ENCODE peak calls at places on chromosome 15, in four cellular contexts. P is IMR-90, C is DND-41, Z is BJ. K is an unnamed sample. For H3K36me3, the result is how much of the 10 kb centered on the place peaks cover.

GRCh38 chr15:42306681-42307080 is 33.4 kb upstream of the TMEM87A start:
- DNase-seq in Z (no peak), P (no peak), C (no peak), K (no peak)

GRCh38 chr15:92158426-92158825 is 235.3 kb upstream of the ST8SIA2 start:
- DNase-seq in Z (no peak), C (no peak), P (peak), K (peak)

GRCh38 chr15:23857028-23857641 is 170.0 kb upstream of the NDN start:
- DNase-seq in Z (no peak), C (peak), P (peak), K (peak)

GRCh38 chr15:56040081-56041035 is 46.9 kb upstream of the NEDD4 start:
- DNase-seq in P (peak), Z (peak), C (no peak), K (peak)

GRCh38 chr15:42081463-42081830 is 12.9 kb downstream of the PLA2G4D start:
- DNase-seq in P (no peak), C (no peak), Z (no peak), K (no peak)

GRCh38 chr15:39432935-39433334 is 147.9 kb upstream of the THBS1 start:
- DNase-seq in Z (no peak), C (no peak), P (no peak), K (no peak)

GRCh38 chr15:98807262-98807661 is 158.9 kb downstream of the IGF1R start:
- DNase-seq in P (peak), Z (peak), C (no peak), K (no peak)

GRCh38 chr15:29208352-29208751 is 61.3 kb downstream of the NSMCE3 start:
- DNase-seq in P (no peak), Z (no peak), C (no peak), K (peak)

GRCh38 chr15:73244333-73244732 is 124.4 kb downstream of the HCN4 start:
- DNase-seq in C (peak), Z (no peak), P (no peak), K (peak)

GRCh38 chr15:66692808-66693596 is 9.0 kb upstream of the SMAD6 start:
- DNase-seq in C (peak), P (no peak), Z (no peak), K (peak)

GRCh38 chr15:78642341-78642740 is 1.3 kb upstream of the CHRNB4 start:
- DNase-seq in P (no peak), C (no peak), Z (no peak), K (no peak)

GRCh38 chr15:77617507-77618285 is 15.0 kb downstream of the LINGO1 start:
- DNase-seq in Z (no peak), P (no peak), C (no peak), K (peak)

GRCh38 chr15:42118650-42119531 is 24.5 kb upstream of the PLA2G4D start:
- DNase-seq in C (peak), P (no peak), Z (no peak), K (peak)

GRCh38 chr15:60720084-60720483 is 241.1 kb upstream of the ICE2 start:
- DNase-seq in Z (no peak), C (no peak), P (no peak), K (no peak)
- H3K4me3 ChIP-seq in Z (no peak), C (no peak), P (no peak), K (no peak)

GRCh38 chr15:79831635-79832034 is 65.2 kb downstream of the MTHFS start:
- DNase-seq in Z (no peak), C (no peak), P (no peak), K (no peak)

GRCh38 chr15:79829950-79830349 is 66.9 kb downstream of the MTHFS start:
- DNase-seq in P (no peak), Z (no peak), C (no peak), K (no peak)

GRCh38 chr15:79837846-79838245 is 59.0 kb downstream of the MTHFS start:
- DNase-seq in Z (no peak), C (no peak), P (no peak), K (no peak)

GRCh38 chr15:79832358-79832757 is 64.5 kb downstream of the MTHFS start:
- DNase-seq in P (no peak), C (no peak), Z (no peak), K (no peak)

GRCh38 chr15:79834496-79834895 is 62.3 kb downstream of the MTHFS start:
- DNase-seq in Z (no peak), P (no peak), C (no peak), K (peak)
- TF ChIP-seq CTCF in Z (no peak), P (no peak), C (no peak), K (no peak)

DNA sequence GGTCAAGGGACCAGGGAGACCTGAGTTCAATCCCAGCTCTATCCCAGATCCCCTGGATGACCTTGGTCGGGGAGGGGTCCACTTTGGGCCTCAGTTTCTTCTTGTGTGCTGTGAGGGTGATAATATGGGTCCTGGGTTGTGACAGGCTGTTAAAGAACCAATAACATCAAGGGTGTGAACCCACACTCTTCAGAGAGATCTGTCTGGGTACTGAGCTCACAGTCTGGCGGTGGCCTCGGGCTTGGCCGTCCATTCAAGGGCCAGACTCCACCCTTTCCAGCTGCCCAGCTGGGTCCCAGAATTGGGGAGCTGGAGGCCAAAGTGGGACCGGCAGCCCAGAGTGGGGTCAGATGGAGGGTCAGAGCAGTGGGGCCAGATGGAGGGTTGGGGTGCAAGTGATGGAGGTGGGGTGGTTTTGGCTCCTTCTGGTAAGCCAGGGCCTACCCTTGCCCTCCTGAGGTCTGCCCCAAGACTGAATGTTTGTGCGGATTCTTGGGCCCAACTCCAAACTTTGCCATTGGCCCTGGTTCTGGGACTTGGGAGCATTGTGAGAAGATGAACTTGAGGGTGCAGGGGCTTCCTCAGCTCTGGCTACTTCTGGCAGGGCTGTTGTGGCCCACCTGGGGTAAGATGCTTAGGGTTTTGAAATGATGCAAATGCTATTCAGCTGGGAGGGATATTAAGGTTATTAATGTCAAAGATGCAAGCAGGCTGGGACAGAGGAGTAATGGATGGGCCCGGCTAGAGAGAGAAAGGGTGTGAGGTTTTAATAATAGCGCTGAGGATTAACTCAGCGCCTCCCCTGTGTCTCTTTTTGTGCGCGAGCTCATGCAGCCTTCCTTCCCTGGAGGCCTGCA is 1.5 kb downstream of the CORO2B start:
- DNase-seq in C (no peak), P (no peak), Z (no peak), K (no peak)
- H3K36me3 ChIP-seq in C (under half), P (under half), Z (under half), K (under half)

GRCh38 chr15:75731248-75732100 is 18.8 kb upstream of the CSPG4 start:
- DNase-seq in Z (no peak), C (peak), P (peak), K (no peak)
- H3K4me3 ChIP-seq in Z (no peak), C (no peak), P (no peak), K (no peak)

DNA sequence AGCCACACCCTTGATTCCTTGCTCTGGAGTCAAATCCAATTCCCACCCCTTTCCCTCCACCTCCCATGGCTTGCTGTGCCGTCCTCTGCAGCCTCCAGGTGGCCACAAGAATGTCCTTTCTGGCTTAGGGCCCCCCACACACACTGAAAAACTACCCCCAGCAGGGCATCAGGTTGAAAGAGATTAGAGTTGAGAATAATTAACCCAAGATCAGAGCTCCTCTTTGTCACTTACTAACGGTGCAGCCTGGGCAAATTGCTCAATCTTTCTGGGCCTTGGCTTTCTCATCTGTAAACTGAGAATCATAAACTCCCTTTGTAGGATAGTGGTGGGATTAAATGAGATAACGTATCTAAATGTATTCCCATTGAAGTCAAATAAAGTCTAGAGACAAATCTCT is 78.5 kb downstream of the MRPL46 start:
- DNase-seq in P (no peak), Z (no peak), C (no peak), K (no peak)
- TF ChIP-seq CTCF in P (no peak), Z (no peak), C (no peak), K (no peak)

GRCh38 chr15:63059075-63059474 is 16.5 kb downstream of the TPM1 start:
- DNase-seq in Z (no peak), P (no peak), C (no peak), K (no peak)

GRCh38 chr15:63059573-63060216 is 17.1 kb downstream of the TPM1 start:
- DNase-seq in P (no peak), Z (no peak), C (no peak), K (no peak)

GRCh38 chr15:63063164-63063756 is 20.7 kb downstream of the TPM1 start:
- DNase-seq in P (no peak), C (no peak), Z (no peak), K (no peak)

GRCh38 chr15:63061971-63062370 is 19.4 kb downstream of the TPM1 start:
- DNase-seq in Z (no peak), P (peak), C (no peak), K (no peak)

DNA sequence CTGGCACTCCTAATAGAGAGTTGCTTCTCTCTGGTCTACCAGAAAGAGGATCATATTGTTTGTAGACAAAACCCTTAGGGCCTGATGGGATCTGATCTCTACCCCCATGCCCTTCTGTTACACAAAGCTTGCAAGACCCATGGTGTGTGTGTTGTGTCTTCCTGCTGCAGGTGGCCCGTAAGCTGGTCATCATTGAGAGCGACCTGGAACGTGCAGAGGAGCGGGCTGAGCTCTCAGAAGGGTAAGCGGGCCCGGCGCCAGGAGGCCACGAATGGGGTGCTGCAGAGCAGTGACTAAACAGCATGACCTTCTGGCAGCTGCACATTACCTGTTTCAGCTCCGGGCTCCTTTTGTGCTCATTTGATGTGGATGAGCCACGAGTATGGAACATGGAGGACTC is 18.2 kb downstream of the TPM1 start:
- DNase-seq in Z (no peak), C (no peak), P (no peak), K (no peak)
- H3K36me3 ChIP-seq in Z (under half), C (under half), P (half or more), K (under half)

GRCh38 chr15:41042851-41043250 is 73.2 kb downstream of the INO80 start:
- DNase-seq in Z (no peak), P (no peak), C (no peak), K (no peak)
- H3K4me3 ChIP-seq in Z (no peak), P (no peak), C (no peak), K (no peak)

K was measured in bronchial epithelial cell.